ENCODE peak calls at places on chromosomes 3 and 15, in six cellular contexts. O is RWPE1, R is colonic mucosa, H is adrenal gland, V is body of pancreas, Z is A549. Y is an unnamed sample.

GRCh38 chr3:138054057-138054456 is 44.1 kb downstream of the CLDN18 start:
- DNase-seq in R (no peak), Z (no peak), O (no peak), V (no peak), H (no peak), Y (no peak)

GRCh38 chr3:43180027-43180426 is 74.1 kb upstream of the POMGNT2 start:
- DNase-seq in H (peak), R (peak), Z (no peak), V (no peak), O (peak), Y (no peak)

GRCh38 chr3:21330293-21330692 is 420.7 kb downstream of the ZNF385D start:
- DNase-seq in O (peak), V (no peak), Z (no peak), R (no peak), H (no peak), Y (no peak)

GRCh38 chr3:58092516-58092915 is 84.3 kb downstream of the FLNB start:
- DNase-seq in Z (no peak), H (no peak), R (no peak), O (no peak), V (no peak), Y (no peak)

GRCh38 chr3:52240059-52240885 is 1.3 kb upstream of the TWF2 start:
- DNase-seq in R (peak), O (peak), Z (peak), V (peak), H (peak), Y (peak)

GRCh38 chr3:40690696-40691597 is 166.2 kb downstream of the ZNF621 start:
- DNase-seq in O (no peak), V (peak), H (peak), Z (no peak), R (peak), Y (no peak)

GRCh38 chr3:132972333-132972732 is 65.9 kb upstream of the TMEM108 start:
- DNase-seq in O (no peak), R (no peak), Z (no peak), H (no peak), V (no peak), Y (no peak)

GRCh38 chr3:128323206-128324081 is 143.2 kb downstream of the DNAJB8 start:
- DNase-seq in R (peak), O (no peak), V (peak), H (no peak), Z (no peak), Y (no peak)

GRCh38 chr3:99712291-99712954 is 74.0 kb downstream of the COL8A1 start:
- DNase-seq in H (no peak), Z (no peak), R (no peak), O (no peak), V (no peak), Y (no peak)

GRCh38 chr3:45841380-45841700 is 579 bp downstream of the LZTFL1 start:
- DNase-seq in R (peak), O (no peak), V (peak), H (no peak), Z (peak), Y (peak)

GRCh38 chr3:49899815-49900214 is 3.9 kb downstream of the MST1R start:
- DNase-seq in Z (no peak), H (no peak), V (no peak), O (no peak), R (no peak), Y (peak)
- H3K27ac ChIP-seq in Z (peak), H (no peak), V (peak), O (peak), R (peak), Y (no peak)

GRCh38 chr3:47577583-47578118 is 1.0 kb downstream of the CSPG5 start:
- DNase-seq in Z (peak), O (no peak), V (peak), H (no peak), R (peak), Y (no peak)

GRCh38 chr3:47568901-47569300 is 9.8 kb downstream of the CSPG5 start:
- DNase-seq in R (no peak), O (no peak), Z (no peak), V (no peak), H (no peak), Y (no peak)

GRCh38 chr3:47571391-47572165 is 7.1 kb downstream of the CSPG5 start:
- DNase-seq in R (no peak), Z (no peak), H (no peak), O (no peak), V (no peak), Y (peak)

GRCh38 chr3:47578119-47578630 is 490 bp downstream of the CSPG5 start:
- DNase-seq in O (peak), V (peak), H (no peak), R (peak), Z (no peak), Y (peak)

GRCh38 chr3:47573190-47574172 is 5.2 kb downstream of the CSPG5 start:
- DNase-seq in V (no peak), O (no peak), Z (no peak), R (no peak), H (no peak), Y (no peak)
- H3K27ac ChIP-seq in V (no peak), O (no peak), Z (no peak), R (no peak), H (no peak), Y (no peak)

DNA sequence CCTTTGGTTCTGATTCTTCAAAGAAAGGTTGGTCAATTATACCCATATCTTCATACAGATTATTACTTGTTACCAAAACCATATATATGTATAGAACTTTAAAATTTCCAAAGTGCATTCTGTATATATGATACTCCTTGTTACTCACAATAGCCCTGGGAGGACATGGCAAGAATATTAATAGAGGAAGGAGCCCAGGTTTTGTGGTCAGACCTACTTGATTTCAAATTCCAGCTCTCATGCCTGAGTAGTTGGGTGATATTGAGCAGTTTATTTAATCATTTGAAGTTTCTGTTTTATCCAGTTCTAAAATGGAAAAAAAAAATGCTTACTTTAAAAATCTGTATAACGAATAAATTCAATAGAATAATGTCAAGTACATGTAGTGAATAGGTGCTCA is 2.5 kb downstream of the IL1RAP start:
- DNase-seq in V (no peak), H (no peak), Z (no peak), R (no peak), O (no peak), Y (no peak)
- H3K27ac ChIP-seq in V (no peak), H (no peak), Z (no peak), R (no peak), O (no peak), Y (no peak)

GRCh38 chr15:90421527-90421926 is 33.5 kb downstream of the IQGAP1 start:
- DNase-seq in Z (no peak), H (no peak), R (no peak), V (no peak), O (no peak), Y (no peak)
- H3K27ac ChIP-seq in Z (peak), H (no peak), R (no peak), V (peak), O (peak), Y (no peak)

DNA sequence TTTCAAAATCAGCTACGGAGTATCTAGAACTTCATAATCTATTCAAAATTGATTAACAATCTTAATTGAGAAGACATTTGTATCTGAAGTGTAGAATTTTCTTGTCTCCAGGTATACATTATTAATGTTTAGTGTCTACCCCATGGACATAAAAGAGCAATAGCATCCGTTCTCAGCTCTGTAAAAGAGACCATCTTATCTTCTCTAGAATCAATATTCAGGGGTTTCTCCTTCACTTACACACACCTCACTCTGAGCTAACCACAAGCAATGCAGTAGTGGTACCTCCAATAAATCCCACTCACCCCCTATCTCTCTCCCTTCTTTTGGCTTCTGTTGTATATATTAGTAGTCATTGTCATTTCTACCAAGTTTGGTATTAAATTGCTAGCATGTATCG is 16.2 kb downstream of the MBNL1 start:
- DNase-seq in V (no peak), Z (no peak), O (no peak), H (no peak), R (no peak), Y (no peak)
- H3K27ac ChIP-seq in V (no peak), Z (no peak), O (no peak), H (no peak), R (no peak), Y (no peak)

Y was measured in WERI-Rb-1.